ENCODE peak calls at places on chromosome 15, in eight cellular contexts. One of them, this sample, is unnamed.

GRCh38 chr15:83559310-83559966 is 94.5 kb upstream of the ADAMTSL3 start:
- DNase-seq in CD8-positive, alpha-beta T cell: peak
- DNase-seq in lung: peak
- DNase-seq in fibroblast of the aortic adventitia: peak
- DNase-seq in transverse colon: peak
- DNase-seq in progenitor cell of endocrine pancreas: peak
- DNase-seq in mammary epithelial cell: peak
- DNase-seq in lower lobe of right lung: no peak
- DNase-seq in this sample: peak

GRCh38 chr15:72342385-72342784 is 22.4 kb upstream of the CELF6 start:
- DNase-seq in mammary epithelial cell: no peak
- DNase-seq in fibroblast of the aortic adventitia: no peak
- DNase-seq in progenitor cell of endocrine pancreas: no peak
- DNase-seq in CD8-positive, alpha-beta T cell: peak
- DNase-seq in lung: no peak
- DNase-seq in lower lobe of right lung: no peak
- DNase-seq in transverse colon: peak
- DNase-seq in this sample: peak

GRCh38 chr15:24878153-24878552 is 76.6 kb upstream of the SNRPN start:
- DNase-seq in CD8-positive, alpha-beta T cell: no peak
- DNase-seq in progenitor cell of endocrine pancreas: no peak
- DNase-seq in mammary epithelial cell: peak
- DNase-seq in lung: no peak
- DNase-seq in transverse colon: peak
- DNase-seq in fibroblast of the aortic adventitia: peak
- DNase-seq in lower lobe of right lung: peak
- DNase-seq in this sample: peak

GRCh38 chr15:37009288-37009687 is 91.1 kb downstream of the MEIS2 start:
- DNase-seq in transverse colon: no peak
- DNase-seq in lower lobe of right lung: no peak
- DNase-seq in CD8-positive, alpha-beta T cell: no peak
- DNase-seq in fibroblast of the aortic adventitia: no peak
- DNase-seq in lung: no peak
- DNase-seq in progenitor cell of endocrine pancreas: no peak
- DNase-seq in mammary epithelial cell: no peak
- DNase-seq in this sample: no peak

GRCh38 chr15:100926258-100926657 is 7.1 kb downstream of the LRRK1 start:
- DNase-seq in transverse colon: no peak
- DNase-seq in mammary epithelial cell: no peak
- DNase-seq in lower lobe of right lung: no peak
- DNase-seq in CD8-positive, alpha-beta T cell: no peak
- DNase-seq in lung: no peak
- DNase-seq in fibroblast of the aortic adventitia: no peak
- DNase-seq in progenitor cell of endocrine pancreas: no peak
- DNase-seq in this sample: no peak

GRCh38 chr15:67865766-67866165 is 25.9 kb upstream of the RNU6-1 start:
- DNase-seq in progenitor cell of endocrine pancreas: no peak
- DNase-seq in transverse colon: no peak
- DNase-seq in mammary epithelial cell: no peak
- DNase-seq in fibroblast of the aortic adventitia: no peak
- DNase-seq in CD8-positive, alpha-beta T cell: no peak
- DNase-seq in lower lobe of right lung: no peak
- DNase-seq in lung: no peak
- DNase-seq in this sample: no peak

GRCh38 chr15:66777596-66778313 is 75.7 kb downstream of the SMAD6 start:
- DNase-seq in mammary epithelial cell: no peak
- DNase-seq in CD8-positive, alpha-beta T cell: no peak
- DNase-seq in lung: no peak
- DNase-seq in progenitor cell of endocrine pancreas: no peak
- DNase-seq in transverse colon: no peak
- DNase-seq in lower lobe of right lung: no peak
- DNase-seq in fibroblast of the aortic adventitia: no peak
- DNase-seq in this sample: peak

GRCh38 chr15:78640840-78641733 is at the start of gene CHRNB4:
- DNase-seq in progenitor cell of endocrine pancreas: peak
- DNase-seq in transverse colon: peak
- DNase-seq in lower lobe of right lung: no peak
- DNase-seq in CD8-positive, alpha-beta T cell: peak
- DNase-seq in lung: no peak
- DNase-seq in mammary epithelial cell: no peak
- DNase-seq in fibroblast of the aortic adventitia: no peak
- DNase-seq in this sample: peak

GRCh38 chr15:99963096-99963825 is 230.0 kb upstream of the LYSMD4 start:
- DNase-seq in CD8-positive, alpha-beta T cell: no peak
- DNase-seq in lung: no peak
- DNase-seq in progenitor cell of endocrine pancreas: peak
- DNase-seq in transverse colon: no peak
- DNase-seq in lower lobe of right lung: no peak
- DNase-seq in fibroblast of the aortic adventitia: peak
- DNase-seq in mammary epithelial cell: peak
- DNase-seq in this sample: peak

GRCh38 chr15:40769310-40770146 is at the start of gene C15orf62:
- DNase-seq in mammary epithelial cell: peak
- DNase-seq in lung: no peak
- DNase-seq in CD8-positive, alpha-beta T cell: peak
- DNase-seq in progenitor cell of endocrine pancreas: no peak
- DNase-seq in lower lobe of right lung: peak
- DNase-seq in transverse colon: peak
- DNase-seq in fibroblast of the aortic adventitia: peak
- DNase-seq in this sample: peak

GRCh38 chr15:63085289-63085688 is 36.4 kb upstream of the LACTB start:
- DNase-seq in progenitor cell of endocrine pancreas: no peak
- DNase-seq in lower lobe of right lung: no peak
- DNase-seq in transverse colon: no peak
- DNase-seq in CD8-positive, alpha-beta T cell: no peak
- DNase-seq in mammary epithelial cell: no peak
- DNase-seq in lung: no peak
- DNase-seq in fibroblast of the aortic adventitia: no peak
- DNase-seq in this sample: no peak

GRCh38 chr15:45137703-45138102 is 7.9 kb downstream of the DUOX1 start:
- DNase-seq in lower lobe of right lung: no peak
- DNase-seq in CD8-positive, alpha-beta T cell: no peak
- DNase-seq in transverse colon: no peak
- DNase-seq in mammary epithelial cell: no peak
- DNase-seq in progenitor cell of endocrine pancreas: no peak
- DNase-seq in fibroblast of the aortic adventitia: no peak
- DNase-seq in lung: no peak
- DNase-seq in this sample: no peak

GRCh38 chr15:78906310-78906608 is 33.6 kb downstream of the MORF4L1 start:
- DNase-seq in lower lobe of right lung: no peak
- DNase-seq in transverse colon: no peak
- DNase-seq in fibroblast of the aortic adventitia: peak
- DNase-seq in CD8-positive, alpha-beta T cell: no peak
- DNase-seq in progenitor cell of endocrine pancreas: no peak
- DNase-seq in lung: peak
- DNase-seq in mammary epithelial cell: peak
- DNase-seq in this sample: peak

GRCh38 chr15:70271422-70272088 is 173.8 kb upstream of the TLE3 start:
- DNase-seq in lung: no peak
- DNase-seq in CD8-positive, alpha-beta T cell: no peak
- DNase-seq in transverse colon: peak
- DNase-seq in lower lobe of right lung: no peak
- DNase-seq in fibroblast of the aortic adventitia: peak
- DNase-seq in mammary epithelial cell: peak
- DNase-seq in progenitor cell of endocrine pancreas: no peak
- DNase-seq in this sample: peak

GRCh38 chr15:60757831-60758570 is 279.1 kb upstream of the ICE2 start:
- DNase-seq in progenitor cell of endocrine pancreas: no peak
- DNase-seq in CD8-positive, alpha-beta T cell: no peak
- DNase-seq in lower lobe of right lung: no peak
- DNase-seq in fibroblast of the aortic adventitia: no peak
- DNase-seq in mammary epithelial cell: no peak
- DNase-seq in transverse colon: no peak
- DNase-seq in lung: no peak
- DNase-seq in this sample: no peak
- TF ChIP-seq CTCF in progenitor cell of endocrine pancreas: no peak
- TF ChIP-seq CTCF in CD8-positive, alpha-beta T cell: no peak
- TF ChIP-seq CTCF in lower lobe of right lung: no peak
- TF ChIP-seq CTCF in fibroblast of the aortic adventitia: no peak
- TF ChIP-seq CTCF in mammary epithelial cell: no peak
- TF ChIP-seq CTCF in transverse colon: no peak
- TF ChIP-seq CTCF in lung: no peak
- TF ChIP-seq CTCF in this sample: no peak

DNA sequence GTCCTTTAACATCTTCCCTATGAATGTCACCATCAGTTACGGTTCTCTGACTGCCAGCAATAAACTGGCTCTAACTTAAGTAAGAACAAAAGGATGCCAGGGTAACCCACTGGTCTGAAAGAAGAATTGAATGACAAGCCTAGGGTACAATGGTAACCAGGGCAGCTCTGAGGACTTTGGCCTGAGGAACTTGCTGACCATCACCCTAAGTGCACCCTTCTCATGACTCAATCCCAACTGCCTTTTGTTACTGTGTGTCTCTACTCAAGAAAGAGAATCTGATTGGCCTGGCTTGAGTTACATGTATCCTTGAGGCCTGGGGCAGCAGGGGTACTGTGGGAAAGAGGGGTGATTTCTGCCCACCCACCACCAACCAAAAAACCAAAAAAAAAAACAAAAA is 9.5 kb upstream of the SLC28A1 start:
- DNase-seq in lung: no peak
- DNase-seq in fibroblast of the aortic adventitia: no peak
- DNase-seq in CD8-positive, alpha-beta T cell: no peak
- DNase-seq in progenitor cell of endocrine pancreas: no peak
- DNase-seq in mammary epithelial cell: no peak
- DNase-seq in lower lobe of right lung: no peak
- DNase-seq in transverse colon: no peak
- DNase-seq in this sample: no peak
- TF ChIP-seq CTCF in lung: no peak
- TF ChIP-seq CTCF in fibroblast of the aortic adventitia: no peak
- TF ChIP-seq CTCF in CD8-positive, alpha-beta T cell: no peak
- TF ChIP-seq CTCF in progenitor cell of endocrine pancreas: no peak
- TF ChIP-seq CTCF in mammary epithelial cell: no peak
- TF ChIP-seq CTCF in lower lobe of right lung: no peak
- TF ChIP-seq CTCF in transverse colon: no peak
- TF ChIP-seq CTCF in this sample: no peak

GRCh38 chr15:82044373-82045178 is 1.2 kb downstream of the MEX3B start:
- DNase-seq in mammary epithelial cell: peak
- DNase-seq in CD8-positive, alpha-beta T cell: peak
- DNase-seq in lung: no peak
- DNase-seq in progenitor cell of endocrine pancreas: peak
- DNase-seq in transverse colon: peak
- DNase-seq in fibroblast of the aortic adventitia: peak
- DNase-seq in lower lobe of right lung: peak
- DNase-seq in this sample: peak

GRCh38 chr15:82043726-82044372 is 2.0 kb downstream of the MEX3B start:
- DNase-seq in lung: no peak
- DNase-seq in fibroblast of the aortic adventitia: no peak
- DNase-seq in mammary epithelial cell: no peak
- DNase-seq in progenitor cell of endocrine pancreas: no peak
- DNase-seq in lower lobe of right lung: peak
- DNase-seq in CD8-positive, alpha-beta T cell: no peak
- DNase-seq in transverse colon: peak
- DNase-seq in this sample: no peak

GRCh38 chr15:82040862-82041261 is 5.0 kb downstream of the MEX3B start:
- DNase-seq in CD8-positive, alpha-beta T cell: no peak
- DNase-seq in transverse colon: no peak
- DNase-seq in mammary epithelial cell: no peak
- DNase-seq in fibroblast of the aortic adventitia: no peak
- DNase-seq in progenitor cell of endocrine pancreas: no peak
- DNase-seq in lower lobe of right lung: no peak
- DNase-seq in lung: peak
- DNase-seq in this sample: no peak

GRCh38 chr15:82045179-82045891 is 483 bp downstream of the MEX3B start:
- DNase-seq in progenitor cell of endocrine pancreas: peak
- DNase-seq in CD8-positive, alpha-beta T cell: peak
- DNase-seq in mammary epithelial cell: peak
- DNase-seq in transverse colon: peak
- DNase-seq in lung: no peak
- DNase-seq in fibroblast of the aortic adventitia: peak
- DNase-seq in lower lobe of right lung: peak
- DNase-seq in this sample: peak

GRCh38 chr15:82043130-82043673 is 2.6 kb downstream of the MEX3B start:
- DNase-seq in transverse colon: no peak
- DNase-seq in lung: no peak
- DNase-seq in lower lobe of right lung: no peak
- DNase-seq in progenitor cell of endocrine pancreas: no peak
- DNase-seq in mammary epithelial cell: no peak
- DNase-seq in CD8-positive, alpha-beta T cell: no peak
- DNase-seq in fibroblast of the aortic adventitia: no peak
- DNase-seq in this sample: no peak
- TF ChIP-seq CTCF in transverse colon: no peak
- TF ChIP-seq CTCF in lung: no peak
- TF ChIP-seq CTCF in lower lobe of right lung: no peak
- TF ChIP-seq CTCF in progenitor cell of endocrine pancreas: no peak
- TF ChIP-seq CTCF in mammary epithelial cell: no peak
- TF ChIP-seq CTCF in CD8-positive, alpha-beta T cell: no peak
- TF ChIP-seq CTCF in fibroblast of the aortic adventitia: no peak
- TF ChIP-seq CTCF in this sample: no peak

DNA sequence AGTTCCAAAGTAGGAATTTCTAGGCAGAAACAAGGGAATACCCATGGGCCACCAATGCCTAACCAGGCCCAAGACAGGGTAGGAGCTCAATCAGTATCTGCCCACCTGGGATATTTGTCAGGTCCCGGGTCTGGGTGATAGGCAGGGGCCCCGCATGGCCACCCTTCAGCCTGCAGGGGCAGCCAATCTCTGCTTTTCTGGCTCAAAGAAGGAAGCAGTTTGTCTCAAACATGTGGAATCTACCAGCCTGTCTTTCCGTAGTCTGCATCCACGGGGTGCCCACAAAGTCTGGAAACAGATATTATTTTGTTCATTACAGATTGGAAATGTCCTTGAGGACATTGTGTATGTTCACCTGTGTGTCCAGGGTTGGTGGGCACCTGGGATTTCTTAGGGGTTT is 56.2 kb downstream of the CEMIP start:
- DNase-seq in lung: no peak
- DNase-seq in lower lobe of right lung: no peak
- DNase-seq in CD8-positive, alpha-beta T cell: no peak
- DNase-seq in transverse colon: no peak
- DNase-seq in progenitor cell of endocrine pancreas: no peak
- DNase-seq in fibroblast of the aortic adventitia: no peak
- DNase-seq in mammary epithelial cell: no peak
- DNase-seq in this sample: no peak
- TF ChIP-seq CTCF in lung: no peak
- TF ChIP-seq CTCF in lower lobe of right lung: no peak
- TF ChIP-seq CTCF in CD8-positive, alpha-beta T cell: no peak
- TF ChIP-seq CTCF in transverse colon: no peak
- TF ChIP-seq CTCF in progenitor cell of endocrine pancreas: peak
- TF ChIP-seq CTCF in fibroblast of the aortic adventitia: peak
- TF ChIP-seq CTCF in mammary epithelial cell: no peak
- TF ChIP-seq CTCF in this sample: peak

GRCh38 chr15:49876401-49877038 is 242.5 kb downstream of the ATP8B4 start:
- DNase-seq in lower lobe of right lung: no peak
- DNase-seq in fibroblast of the aortic adventitia: peak
- DNase-seq in progenitor cell of endocrine pancreas: no peak
- DNase-seq in lung: no peak
- DNase-seq in transverse colon: no peak
- DNase-seq in CD8-positive, alpha-beta T cell: no peak
- DNase-seq in mammary epithelial cell: peak
- DNase-seq in this sample: peak
- TF ChIP-seq CTCF in lower lobe of right lung: peak
- TF ChIP-seq CTCF in fibroblast of the aortic adventitia: peak
- TF ChIP-seq CTCF in progenitor cell of endocrine pancreas: peak
- TF ChIP-seq CTCF in lung: no peak
- TF ChIP-seq CTCF in transverse colon: peak
- TF ChIP-seq CTCF in CD8-positive, alpha-beta T cell: no peak
- TF ChIP-seq CTCF in mammary epithelial cell: peak
- TF ChIP-seq CTCF in this sample: peak

DNA sequence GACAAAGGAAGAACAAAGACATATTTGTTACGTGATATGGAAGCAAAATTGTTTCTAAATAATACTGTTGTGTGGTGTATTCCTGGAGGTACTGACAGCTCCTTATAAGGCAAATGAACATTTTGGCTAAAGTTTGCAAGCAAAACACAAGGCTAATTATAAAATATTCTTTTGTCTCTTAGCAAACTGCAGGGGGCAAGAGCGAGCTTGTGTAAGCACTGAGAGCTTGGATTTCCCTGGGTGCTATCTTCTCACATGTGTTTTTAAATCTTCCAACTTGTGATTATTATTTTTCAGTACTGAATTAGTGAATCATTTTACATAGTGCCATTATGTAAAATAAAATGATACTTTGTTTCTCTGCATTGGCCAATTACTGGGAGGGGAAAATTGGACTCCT is 611.4 kb downstream of the AGBL1 start:
- DNase-seq in transverse colon: no peak
- DNase-seq in mammary epithelial cell: no peak
- DNase-seq in lower lobe of right lung: no peak
- DNase-seq in progenitor cell of endocrine pancreas: no peak
- DNase-seq in CD8-positive, alpha-beta T cell: no peak
- DNase-seq in lung: no peak
- DNase-seq in fibroblast of the aortic adventitia: no peak
- DNase-seq in this sample: no peak
- TF ChIP-seq CTCF in transverse colon: no peak
- TF ChIP-seq CTCF in mammary epithelial cell: no peak
- TF ChIP-seq CTCF in lower lobe of right lung: no peak
- TF ChIP-seq CTCF in progenitor cell of endocrine pancreas: no peak
- TF ChIP-seq CTCF in CD8-positive, alpha-beta T cell: no peak
- TF ChIP-seq CTCF in lung: no peak
- TF ChIP-seq CTCF in fibroblast of the aortic adventitia: no peak
- TF ChIP-seq CTCF in this sample: peak